ENCODE peak calls at places on chromosomes 6 and 20, in nine cellular contexts. G is neuronal stem cell, W is mesenchymal stem cell, A is fibroblast of lung, V is IMR-90, J is HCT116, N is SK-N-SH, S is endothelial cell of umbilical vein, M is H1. Y is an unnamed sample.

GRCh38 chr6:100117680-100118079 is 123.7 kb upstream of the MCHR2 start:
- DNase-seq in G (no peak), W (no peak), A (no peak), V (no peak), J (no peak), N (no peak), S (no peak), M (no peak), Y (no peak)

GRCh38 chr20:45502561-45502960 is 12.9 kb downstream of the SPINT3 start:
- DNase-seq in G (no peak), W (no peak), A (no peak), V (no peak), J (no peak), N (no peak), S (no peak), M (no peak), Y (no peak)

GRCh38 chr6:170108456-170108855 is 182.4 kb downstream of the DLL1 start:
- DNase-seq in G (no peak), W (no peak), A (no peak), V (no peak), J (no peak), N (peak; percentile 13), S (no peak), M (no peak), Y (no peak)

GRCh38 chr6:140773276-140773675 is 1359.4 kb upstream of the GJE1 start:
- DNase-seq in G (no peak), W (no peak), A (peak; percentile 23), V (no peak), J (no peak), N (no peak), S (peak; percentile 82), M (no peak), Y (no peak)

GRCh38 chr20:45538209-45538798 is 978 bp downstream of the WFDC6 start:
- DNase-seq in G (no peak), W (no peak), A (no peak), V (no peak), J (no peak), N (no peak), S (no peak), M (no peak), Y (no peak)

GRCh38 chr6:142223938-142224337 is 76.9 kb downstream of the VTA1 start:
- DNase-seq in G (no peak), W (no peak), A (no peak), V (no peak), J (no peak), N (no peak), S (no peak), M (no peak), Y (no peak)

GRCh38 chr6:100488231-100488630 is 23.5 kb upstream of the SIM1 start:
- DNase-seq in G (no peak), W (no peak), A (no peak), V (no peak), J (no peak), N (no peak), S (no peak), M (no peak), Y (no peak)

GRCh38 chr20:49657118-49657901 is 56.4 kb downstream of the B4GALT5 start:
- DNase-seq in G (no peak), W (no peak), A (peak; percentile 84), V (peak; percentile 84), J (no peak), N (no peak), S (no peak), M (no peak), Y (no peak)

GRCh38 chr6:34391711-34392496 is 565 bp downstream of the NUDT3 start:
- DNase-seq in G (peak; percentile 62), W (peak; percentile 68), A (peak; percentile 60), V (peak; percentile 38), J (no peak), N (no peak), S (peak; percentile 61), M (no peak), Y (peak; percentile 54)

GRCh38 chr20:17023811-17024210 is 203.0 kb upstream of the PCSK2 start:
- DNase-seq in G (peak; percentile 27), W (peak; percentile 32), A (peak; percentile 41), V (peak; percentile 28), J (no peak), N (no peak), S (no peak), M (peak; percentile 31), Y (no peak)

GRCh38 chr6:92460133-92460532 is 959.2 kb downstream of the EPHA7 start:
- DNase-seq in G (no peak), W (no peak), A (no peak), V (no peak), J (no peak), N (no peak), S (no peak), M (no peak), Y (no peak)

GRCh38 chr6:47200536-47201334 is 109.0 kb downstream of the TNFRSF21 start:
- DNase-seq in G (no peak), W (peak; percentile 24), A (peak; percentile 34), V (no peak), J (no peak), N (no peak), S (no peak), M (no peak), Y (peak; percentile 71)

GRCh38 chr20:46388945-46389344 is 17.5 kb downstream of the ELMO2 start:
- DNase-seq in G (no peak), W (no peak), A (no peak), V (no peak), J (no peak), N (no peak), S (no peak), M (no peak), Y (no peak)

GRCh38 chr20:5234158-5234557 is 82.6 kb downstream of the PROKR2 start:
- DNase-seq in G (no peak), W (no peak), A (no peak), V (no peak), J (no peak), N (no peak), S (no peak), M (no peak), Y (no peak)

GRCh38 chr6:97876711-97877110 is 593.7 kb upstream of the MMS22L start:
- DNase-seq in G (no peak), W (no peak), A (no peak), V (no peak), J (no peak), N (no peak), S (no peak), M (no peak), Y (no peak)

GRCh38 chr20:32484221-32485125 is 100.7 kb downstream of the NOL4L start:
- DNase-seq in G (no peak), W (peak; percentile 61), A (peak; percentile 27), V (no peak), J (no peak), N (peak; percentile 81), S (peak; percentile 62), M (no peak), Y (no peak)

GRCh38 chr6:30211899-30212298 is 1.3 kb downstream of the TRIM26 start:
- DNase-seq in G (no peak), W (no peak), A (no peak), V (no peak), J (no peak), N (no peak), S (no peak), M (no peak), Y (no peak)
- H3K9ac ChIP-seq in G (no peak overlapping the region), W (peak overlapping the region; percentile 98), A (no peak overlapping the region), V (peak overlapping the region; percentile 14), J (peak overlapping the region; percentile 94), N (peak overlapping the region; percentile 86), S (peak overlapping the region; percentile 89), M (no peak overlapping the region), Y (peak overlapping the region; percentile 94)

GRCh38 chr6:87384449-87384848 is 23.3 kb upstream of the CFAP206 start:
- DNase-seq in G (no peak), W (no peak), A (no peak), V (no peak), J (no peak), N (no peak), S (no peak), M (no peak), Y (no peak)

GRCh38 chr6:87376643-87377042 is 31.1 kb upstream of the CFAP206 start:
- DNase-seq in G (no peak), W (no peak), A (no peak), V (no peak), J (no peak), N (no peak), S (no peak), M (no peak), Y (no peak)

GRCh38 chr6:87382861-87383260 is 24.9 kb upstream of the CFAP206 start:
- DNase-seq in G (no peak), W (no peak), A (no peak), V (no peak), J (no peak), N (peak; percentile 56), S (no peak), M (no peak), Y (no peak)

GRCh38 chr6:87375315-87375714 is 30.7 kb downstream of the C6orf163 start:
- DNase-seq in G (no peak), W (no peak), A (no peak), V (no peak), J (no peak), N (no peak), S (no peak), M (no peak), Y (no peak)

DNA sequence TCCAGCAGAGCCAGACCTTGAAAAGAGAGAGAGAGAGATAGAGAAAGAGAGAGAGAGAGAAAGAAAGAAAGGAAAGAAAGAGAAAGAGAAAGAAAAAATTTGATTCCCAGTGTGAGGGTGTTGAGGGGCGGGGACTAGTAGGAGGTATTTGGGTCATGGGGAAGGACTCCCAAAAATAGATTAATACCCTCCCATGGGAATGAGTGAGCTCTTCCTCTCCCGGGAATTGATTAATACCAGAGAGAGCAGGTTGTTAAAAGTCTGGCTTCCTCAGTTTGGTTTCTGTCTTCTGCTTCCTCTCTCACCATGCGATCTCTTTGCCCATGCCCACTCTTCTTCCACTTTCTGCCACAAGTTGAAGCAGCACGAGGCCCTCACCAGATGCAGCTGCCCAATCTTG is 28.8 kb upstream of the CFAP206 start:
- DNase-seq in G (no peak), W (no peak), A (no peak), V (no peak), J (no peak), N (no peak), S (no peak), M (no peak), Y (no peak)
- H2AFZ ChIP-seq in G (no peak overlapping the region), W (no peak overlapping the region), A (no peak overlapping the region), V (no peak overlapping the region), J (no peak overlapping the region), N (no peak overlapping the region), S (no peak overlapping the region), M (peak overlapping the region; percentile 12), Y (no peak overlapping the region)

DNA sequence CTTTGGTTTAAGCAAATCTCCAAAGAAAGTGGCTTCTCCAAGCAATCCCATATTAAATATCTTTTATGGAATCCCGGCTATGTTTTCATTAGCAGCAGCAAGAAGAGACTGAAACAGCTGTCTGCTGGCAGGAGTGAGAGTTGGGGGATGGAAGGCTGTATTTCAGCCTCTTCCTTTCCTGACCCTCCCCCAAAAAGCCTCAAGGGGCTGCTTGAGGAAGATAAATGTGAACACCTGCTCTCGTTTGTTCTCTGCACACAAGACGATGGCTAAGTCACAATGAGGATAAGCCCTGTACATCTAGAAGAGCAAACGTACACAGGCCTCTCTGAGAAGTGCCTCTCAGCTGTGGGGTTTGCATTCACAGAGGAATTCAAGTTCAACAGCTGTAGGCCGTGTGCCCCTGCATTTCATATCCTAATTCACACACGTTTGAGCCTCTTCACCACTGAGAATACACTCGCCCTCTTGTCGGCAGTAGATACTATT is 16.3 kb downstream of the RIPOR2 start:
- DNase-seq in G (no peak), W (no peak), A (no peak), V (no peak), J (no peak), N (no peak), S (no peak), M (no peak), Y (no peak)
- H3K9ac ChIP-seq in G (no peak overlapping the region), W (no peak overlapping the region), A (no peak overlapping the region), V (no peak overlapping the region), J (no peak overlapping the region), N (no peak overlapping the region), S (no peak overlapping the region), M (no peak overlapping the region), Y (no peak overlapping the region)

GRCh38 chr6:131003419-131004386 is 59.3 kb downstream of the EPB41L2 start:
- DNase-seq in G (no peak), W (no peak), A (no peak), V (no peak), J (no peak), N (no peak), S (no peak), M (no peak), Y (no peak)
- H2AFZ ChIP-seq in G (no peak overlapping the region), W (no peak overlapping the region), A (no peak overlapping the region), V (no peak overlapping the region), J (no peak overlapping the region), N (no peak overlapping the region), S (no peak overlapping the region), M (no peak overlapping the region), Y (no peak overlapping the region)

Y was measured in HepG2.